ENCODE peak calls at places on chromosomes 2 and 18, in four cellular contexts. L is fibroblast of lung, V is lung, T is T-helper 2 cell. G is an unnamed sample.

GRCh38 chr2:16821696-16822095 is 156.1 kb upstream of the CYRIA start:
- DNase-seq in V (no peak), L (peak), T (no peak), G (no peak)

GRCh38 chr2:161208527-161209139 is 48.4 kb downstream of the TANK start:
- DNase-seq in T (no peak), V (no peak), L (peak), G (no peak)

GRCh38 chr2:233210843-233211600 is 40.5 kb upstream of the ATG16L1 start:
- DNase-seq in L (peak), T (no peak), V (peak), G (no peak)

GRCh38 chr2:24456610-24457556 is 34.2 kb upstream of the NCOA1 start:
- DNase-seq in T (no peak), L (peak), V (peak), G (no peak)

GRCh38 chr18:48879008-48879431 is 71.7 kb downstream of the SMAD7 start:
- DNase-seq in L (no peak), V (peak), T (no peak), G (no peak)

GRCh38 chr2:55804535-55804934 is 110.9 kb upstream of the PNPT1 start:
- DNase-seq in V (no peak), T (no peak), L (no peak), G (no peak)

GRCh38 chr2:171185941-171186340 is 25.2 kb upstream of the TLK1 start:
- DNase-seq in V (no peak), L (peak), T (no peak), G (no peak)

GRCh38 chr2:25041307-25041927 is 459 bp upstream of the EFR3B start:
- DNase-seq in T (peak), V (peak), L (peak), G (no peak)

GRCh38 chr2:22355816-22356433 is 1029.1 kb upstream of the KLHL29 start:
- DNase-seq in V (peak), L (no peak), T (peak), G (no peak)

GRCh38 chr18:8659609-8660242 is 45.6 kb upstream of the MTCL1 start:
- DNase-seq in T (no peak), V (no peak), L (no peak), G (no peak)